ENCODE peak calls at places on chromosomes 3 and 15, in nine cellular contexts. One of them, this sample, is unnamed.

GRCh38 chr3:169472259-169472900 is 191.1 kb downstream of the MECOM start:
- DNase-seq in HCT116: no peak
- DNase-seq in GM12891: no peak
- DNase-seq in stomach: no peak
- DNase-seq in transverse colon: no peak
- DNase-seq in GM12878: no peak
- DNase-seq in tibial nerve: no peak
- DNase-seq in IMR-90: no peak
- DNase-seq in uterus: no peak
- DNase-seq in this sample: no peak

GRCh38 chr3:107676469-107677309 is 153.9 kb downstream of the BBX start:
- DNase-seq in HCT116: peak; percentile 4
- DNase-seq in GM12891: no peak
- DNase-seq in stomach: no peak
- DNase-seq in transverse colon: no peak
- DNase-seq in GM12878: no peak
- DNase-seq in tibial nerve: no peak
- DNase-seq in IMR-90: peak; percentile 43
- DNase-seq in uterus: no peak
- DNase-seq in this sample: peak; percentile 18

GRCh38 chr15:75620776-75621536 is 4.6 kb downstream of the SNUPN start:
- DNase-seq in HCT116: no peak
- DNase-seq in GM12891: no peak
- DNase-seq in stomach: peak; percentile 77
- DNase-seq in transverse colon: peak; percentile 67
- DNase-seq in GM12878: no peak
- DNase-seq in tibial nerve: peak; percentile 80
- DNase-seq in IMR-90: peak; percentile 89
- DNase-seq in uterus: peak; percentile 85
- DNase-seq in this sample: no peak

GRCh38 chr3:99938270-99938955 is 120.8 kb downstream of the CMSS1 start:
- DNase-seq in HCT116: no peak
- DNase-seq in GM12891: no peak
- DNase-seq in stomach: no peak
- DNase-seq in transverse colon: no peak
- DNase-seq in GM12878: no peak
- DNase-seq in tibial nerve: no peak
- DNase-seq in IMR-90: peak; percentile 54
- DNase-seq in uterus: no peak
- DNase-seq in this sample: peak; percentile 52

GRCh38 chr3:96264701-96265100 is 549.7 kb upstream of the EPHA6 start:
- DNase-seq in HCT116: no peak
- DNase-seq in GM12891: no peak
- DNase-seq in stomach: no peak
- DNase-seq in transverse colon: no peak
- DNase-seq in GM12878: no peak
- DNase-seq in tibial nerve: no peak
- DNase-seq in IMR-90: no peak
- DNase-seq in uterus: no peak
- DNase-seq in this sample: no peak

GRCh38 chr15:85785887-85786777 is 8.6 kb downstream of the KLHL25 start:
- DNase-seq in HCT116: peak; percentile 53
- DNase-seq in GM12891: no peak
- DNase-seq in stomach: no peak
- DNase-seq in transverse colon: peak; percentile 66
- DNase-seq in GM12878: no peak
- DNase-seq in tibial nerve: no peak
- DNase-seq in IMR-90: peak; percentile 58
- DNase-seq in uterus: no peak
- DNase-seq in this sample: no peak

GRCh38 chr15:92714071-92714456 is 58.5 kb upstream of the FAM174B start:
- DNase-seq in HCT116: no peak
- DNase-seq in GM12891: peak; percentile 29
- DNase-seq in stomach: no peak
- DNase-seq in transverse colon: no peak
- DNase-seq in GM12878: no peak
- DNase-seq in tibial nerve: no peak
- DNase-seq in IMR-90: peak; percentile 25
- DNase-seq in uterus: peak; percentile 43
- DNase-seq in this sample: no peak

GRCh38 chr3:139108253-139108969 is 63.7 kb upstream of the PRR23C start:
- DNase-seq in HCT116: no peak
- DNase-seq in GM12891: no peak
- DNase-seq in stomach: no peak
- DNase-seq in transverse colon: no peak
- DNase-seq in GM12878: no peak
- DNase-seq in tibial nerve: no peak
- DNase-seq in IMR-90: no peak
- DNase-seq in uterus: no peak
- DNase-seq in this sample: no peak

GRCh38 chr3:54427951-54428871 is 305.9 kb downstream of the CACNA2D3 start:
- DNase-seq in HCT116: peak; percentile 36
- DNase-seq in GM12891: peak; percentile 18
- DNase-seq in stomach: peak; percentile 45
- DNase-seq in transverse colon: peak; percentile 53
- DNase-seq in GM12878: peak; percentile 7
- DNase-seq in tibial nerve: no peak
- DNase-seq in IMR-90: peak; percentile 76
- DNase-seq in uterus: peak; percentile 47
- DNase-seq in this sample: peak; percentile 79

GRCh38 chr15:70556804-70557203 is 206.6 kb downstream of the UACA start:
- DNase-seq in HCT116: no peak
- DNase-seq in GM12891: no peak
- DNase-seq in stomach: no peak
- DNase-seq in transverse colon: no peak
- DNase-seq in GM12878: no peak
- DNase-seq in tibial nerve: no peak
- DNase-seq in IMR-90: no peak
- DNase-seq in uterus: no peak
- DNase-seq in this sample: no peak

GRCh38 chr3:194472290-194472920 is 14.4 kb downstream of the ATP13A3 start:
- DNase-seq in HCT116: peak; percentile 53
- DNase-seq in GM12891: no peak
- DNase-seq in stomach: no peak
- DNase-seq in transverse colon: no peak
- DNase-seq in GM12878: no peak
- DNase-seq in tibial nerve: no peak
- DNase-seq in IMR-90: peak; percentile 82
- DNase-seq in uterus: no peak
- DNase-seq in this sample: peak; percentile 73

GRCh38 chr3:197380786-197381185 is 82.4 kb upstream of the DLG1 start:
- DNase-seq in HCT116: no peak
- DNase-seq in GM12891: no peak
- DNase-seq in stomach: no peak
- DNase-seq in transverse colon: no peak
- DNase-seq in GM12878: no peak
- DNase-seq in tibial nerve: no peak
- DNase-seq in IMR-90: no peak
- DNase-seq in uterus: no peak
- DNase-seq in this sample: no peak

GRCh38 chr3:179512398-179512797 is 50.3 kb upstream of the ACTL6A start:
- DNase-seq in HCT116: no peak
- DNase-seq in GM12891: no peak
- DNase-seq in stomach: no peak
- DNase-seq in transverse colon: no peak
- DNase-seq in GM12878: no peak
- DNase-seq in tibial nerve: no peak
- DNase-seq in IMR-90: no peak
- DNase-seq in uterus: no peak
- DNase-seq in this sample: no peak

GRCh38 chr15:79035111-79035601 is 55.4 kb downstream of the RASGRF1 start:
- DNase-seq in HCT116: no peak
- DNase-seq in GM12891: no peak
- DNase-seq in stomach: no peak
- DNase-seq in transverse colon: no peak
- DNase-seq in GM12878: peak; percentile 31
- DNase-seq in tibial nerve: no peak
- DNase-seq in IMR-90: no peak
- DNase-seq in uterus: no peak
- DNase-seq in this sample: no peak

GRCh38 chr15:52183562-52184173 is 7.5 kb downstream of the GNB5 start:
- DNase-seq in HCT116: no peak
- DNase-seq in GM12891: no peak
- DNase-seq in stomach: peak; percentile 34
- DNase-seq in transverse colon: peak; percentile 19
- DNase-seq in GM12878: no peak
- DNase-seq in tibial nerve: no peak
- DNase-seq in IMR-90: peak; percentile 39
- DNase-seq in uterus: no peak
- DNase-seq in this sample: peak; percentile 41

GRCh38 chr3:149393355-149394165 is 16.1 kb upstream of the TM4SF1 start:
- DNase-seq in HCT116: peak; percentile 72
- DNase-seq in GM12891: no peak
- DNase-seq in stomach: peak; percentile 84
- DNase-seq in transverse colon: peak; percentile 71
- DNase-seq in GM12878: peak; percentile 15
- DNase-seq in tibial nerve: peak; percentile 49
- DNase-seq in IMR-90: peak; percentile 83
- DNase-seq in uterus: peak; percentile 50
- DNase-seq in this sample: peak; percentile 54

GRCh38 chr3:196868297-196868661 is 559 bp downstream of the SENP5 start:
- DNase-seq in HCT116: no peak
- DNase-seq in GM12891: peak; percentile 9
- DNase-seq in stomach: no peak
- DNase-seq in transverse colon: peak; percentile 17
- DNase-seq in GM12878: no peak
- DNase-seq in tibial nerve: no peak
- DNase-seq in IMR-90: peak; percentile 9
- DNase-seq in uterus: no peak
- DNase-seq in this sample: peak; percentile 77

GRCh38 chr15:52171386-52171785 is 19.8 kb downstream of the GNB5 start:
- DNase-seq in HCT116: no peak
- DNase-seq in GM12891: no peak
- DNase-seq in stomach: no peak
- DNase-seq in transverse colon: no peak
- DNase-seq in GM12878: no peak
- DNase-seq in tibial nerve: no peak
- DNase-seq in IMR-90: peak; percentile 24
- DNase-seq in uterus: no peak
- DNase-seq in this sample: no peak

GRCh38 chr3:4979401-4980228 is at the start of gene BHLHE40:
- DNase-seq in HCT116: no peak
- DNase-seq in GM12891: no peak
- DNase-seq in stomach: no peak
- DNase-seq in transverse colon: peak; percentile 44
- DNase-seq in GM12878: no peak
- DNase-seq in tibial nerve: no peak
- DNase-seq in IMR-90: no peak
- DNase-seq in uterus: no peak
- DNase-seq in this sample: peak; percentile 78
- TF ChIP-seq POLR2A in HCT116: no peak
- TF ChIP-seq POLR2A in GM12891: peak; percentile 86
- TF ChIP-seq POLR2A in stomach: no peak
- TF ChIP-seq POLR2A in transverse colon: peak; percentile 88
- TF ChIP-seq POLR2A in GM12878: peak; percentile 89
- TF ChIP-seq POLR2A in tibial nerve: peak; percentile 57
- TF ChIP-seq POLR2A in IMR-90: peak; percentile 94
- TF ChIP-seq POLR2A in uterus: peak; percentile 73
- TF ChIP-seq POLR2A in this sample: peak; percentile 53

DNA sequence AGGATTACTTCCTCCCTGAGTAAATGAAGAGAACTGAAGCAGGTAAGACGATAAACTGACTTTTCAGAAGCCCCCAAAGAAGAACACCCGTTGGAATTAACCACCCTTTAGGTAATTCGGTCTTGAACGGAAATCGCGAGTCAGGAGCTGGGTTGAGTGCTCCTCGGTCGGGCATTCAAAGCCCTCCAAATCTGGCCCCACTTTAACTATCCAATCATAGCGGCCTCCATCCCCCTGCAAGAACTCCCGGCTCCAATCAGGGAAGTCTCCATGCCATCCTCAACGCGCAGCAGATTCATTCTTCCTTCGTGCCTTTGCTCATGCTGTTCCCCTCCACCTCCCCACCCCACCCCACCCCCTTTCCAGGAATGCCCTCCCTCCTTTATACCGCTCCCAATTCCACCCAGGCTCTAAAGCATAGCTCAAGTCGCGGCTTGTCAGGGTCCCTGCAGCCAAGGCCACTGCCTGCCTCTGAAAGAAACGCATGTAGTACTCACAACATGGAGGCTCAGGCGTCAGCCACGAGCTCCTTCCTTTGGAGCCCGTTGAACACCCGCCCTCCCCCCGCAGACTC is 645 bp upstream of the RFX7 start:
- DNase-seq in HCT116: no peak
- DNase-seq in GM12891: no peak
- DNase-seq in stomach: peak; percentile 27
- DNase-seq in transverse colon: peak; percentile 38
- DNase-seq in GM12878: no peak
- DNase-seq in tibial nerve: no peak
- DNase-seq in IMR-90: peak; percentile 67
- DNase-seq in uterus: peak; percentile 45
- DNase-seq in this sample: peak; percentile 63
- TF ChIP-seq POLR2A in HCT116: peak; percentile 26
- TF ChIP-seq POLR2A in GM12891: no peak
- TF ChIP-seq POLR2A in stomach: no peak
- TF ChIP-seq POLR2A in transverse colon: no peak
- TF ChIP-seq POLR2A in GM12878: peak; percentile 30
- TF ChIP-seq POLR2A in tibial nerve: no peak
- TF ChIP-seq POLR2A in IMR-90: no peak
- TF ChIP-seq POLR2A in uterus: no peak
- TF ChIP-seq POLR2A in this sample: no peak

DNA sequence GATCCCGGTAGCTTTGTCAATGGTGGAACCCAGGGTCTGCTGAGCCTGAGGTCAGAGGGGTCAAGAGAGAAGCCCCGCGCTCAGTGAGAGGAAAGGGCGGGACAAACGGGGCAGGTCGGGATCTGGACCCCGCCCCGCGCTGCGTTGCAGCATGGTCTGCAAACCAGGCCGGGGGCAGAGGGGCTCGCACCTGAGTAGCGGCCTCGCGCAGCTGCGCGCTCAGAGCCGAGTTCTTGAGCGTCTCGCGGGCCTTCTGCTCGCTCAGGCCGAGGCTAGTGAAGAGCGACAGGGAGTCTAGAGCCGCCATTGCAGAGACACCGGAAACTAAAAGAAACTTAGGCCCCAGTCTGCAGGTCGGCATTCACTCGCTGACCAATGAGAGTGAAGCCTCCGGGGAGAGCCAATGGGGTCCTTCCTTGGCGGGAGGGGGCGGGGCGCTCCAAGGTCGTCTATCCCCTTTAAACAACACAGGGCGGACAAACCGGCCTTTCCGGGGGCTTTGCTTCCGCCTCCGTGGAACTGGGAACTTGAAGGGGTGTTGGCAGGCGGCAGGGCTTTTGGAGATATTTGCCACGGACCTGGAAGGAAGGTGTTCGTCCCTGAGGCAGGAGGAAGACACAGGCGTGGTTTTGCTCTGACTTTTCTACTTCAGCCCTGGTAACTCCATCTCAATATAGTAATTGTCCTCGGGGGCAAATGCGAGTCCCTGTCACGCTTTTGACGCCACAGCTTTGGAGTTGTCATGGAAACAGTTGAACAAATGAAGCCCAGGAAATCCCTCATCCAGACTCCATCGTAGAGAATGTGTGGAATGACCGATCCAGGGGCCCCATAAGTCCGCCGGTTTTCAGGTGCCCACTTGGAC is at the start of gene QARS1:
- DNase-seq in HCT116: peak; percentile 78
- DNase-seq in GM12891: peak; percentile 98
- DNase-seq in stomach: peak; percentile 95
- DNase-seq in transverse colon: peak; percentile 96
- DNase-seq in GM12878: peak; percentile 69
- DNase-seq in tibial nerve: peak; percentile 89
- DNase-seq in IMR-90: peak; percentile 88
- DNase-seq in uterus: peak; percentile 93
- DNase-seq in this sample: peak; percentile 90
- TF ChIP-seq POLR2A in HCT116: peak; percentile 53
- TF ChIP-seq POLR2A in GM12891: peak; percentile 94
- TF ChIP-seq POLR2A in stomach: no peak
- TF ChIP-seq POLR2A in transverse colon: peak; percentile 75
- TF ChIP-seq POLR2A in GM12878: peak; percentile 91
- TF ChIP-seq POLR2A in tibial nerve: peak; percentile 45
- TF ChIP-seq POLR2A in IMR-90: peak; percentile 87
- TF ChIP-seq POLR2A in uterus: no peak
- TF ChIP-seq POLR2A in this sample: peak; percentile 73

GRCh38 chr15:66941791-66942190 is 123.6 kb upstream of the SMAD3 start:
- DNase-seq in HCT116: no peak
- DNase-seq in GM12891: no peak
- DNase-seq in stomach: no peak
- DNase-seq in transverse colon: no peak
- DNase-seq in GM12878: no peak
- DNase-seq in tibial nerve: no peak
- DNase-seq in IMR-90: no peak
- DNase-seq in uterus: no peak
- DNase-seq in this sample: no peak
- TF ChIP-seq POLR2A in HCT116: no peak
- TF ChIP-seq POLR2A in GM12891: no peak
- TF ChIP-seq POLR2A in stomach: no peak
- TF ChIP-seq POLR2A in transverse colon: no peak
- TF ChIP-seq POLR2A in GM12878: no peak
- TF ChIP-seq POLR2A in tibial nerve: no peak
- TF ChIP-seq POLR2A in IMR-90: no peak
- TF ChIP-seq POLR2A in uterus: no peak
- TF ChIP-seq POLR2A in this sample: no peak

This sample was measured in erythroblast.